ENCODE peak calls at places on chromosomes 3 and 15, in eight cellular contexts. X is ovary; Y is GM06990; F is colonic mucosa; C is fibroblast of pulmonary artery; I is epithelial cell of proximal tubule; H is activated CD8-positive, alpha-beta T cell treated with anti-CD3 and anti-CD28 coated beads for 36 hours; G is cardiac muscle cell. R is an unnamed sample.

GRCh38 chr3:50139718-50140423 is 15.3 kb upstream of the SEMA3F start:
- DNase-seq in C (no peak), H (no peak), I (no peak), G (no peak), F (no peak), X (no peak), Y (no peak), R (no peak)

GRCh38 chr15:80923668-80924067 is 66.0 kb downstream of the MESD start:
- DNase-seq in I (no peak), F (no peak), C (no peak), G (no peak), Y (no peak), H (no peak), X (no peak), R (no peak)

GRCh38 chr15:72970965-72971746 is 81.1 kb upstream of the NEO1 start:
- DNase-seq in X (no peak), I (no peak), G (peak; percentile 63), C (peak; percentile 21), H (no peak), F (no peak), Y (no peak), R (no peak)

GRCh38 chr3:10977864-10978510 is 14.6 kb upstream of the SLC6A1 start:
- DNase-seq in H (no peak), I (no peak), G (peak; percentile 4), X (no peak), C (no peak), F (no peak), Y (no peak), R (no peak)

GRCh38 chr3:98594630-98594961 is 1.2 kb upstream of the CPOX start:
- DNase-seq in F (no peak), H (no peak), X (no peak), Y (no peak), G (no peak), C (no peak), I (no peak), R (no peak)

GRCh38 chr3:58281069-58281468 is 25.0 kb upstream of the RPP14 start:
- DNase-seq in F (peak; percentile 12), I (no peak), H (no peak), C (no peak), G (no peak), X (no peak), Y (no peak), R (no peak)

GRCh38 chr3:51386852-51387229 is 1.8 kb downstream of the MANF start:
- DNase-seq in F (no peak), I (no peak), Y (no peak), H (no peak), G (no peak), X (no peak), C (no peak), R (no peak)

GRCh38 chr3:30305021-30305420 is 301.4 kb upstream of the TGFBR2 start:
- DNase-seq in Y (no peak), C (no peak), F (no peak), I (no peak), G (no peak), X (no peak), H (no peak), R (no peak)

GRCh38 chr3:98903099-98903498 is 1.6 kb upstream of the DCBLD2 start:
- DNase-seq in G (no peak), C (no peak), Y (no peak), F (no peak), H (no peak), I (peak; percentile 52), X (no peak), R (no peak)

GRCh38 chr3:40377822-40378221 is 9.2 kb upstream of the ENTPD3 start:
- DNase-seq in H (no peak), I (no peak), C (no peak), Y (no peak), X (no peak), G (no peak), F (no peak), R (no peak)

GRCh38 chr3:179825527-179826246 is 172.8 kb downstream of the USP13 start:
- DNase-seq in G (no peak), C (no peak), I (no peak), Y (no peak), H (no peak), X (no peak), F (no peak), R (no peak)

GRCh38 chr3:192409203-192409837 is 318.0 kb downstream of the FGF12 start:
- DNase-seq in G (peak; percentile 44), X (no peak), F (no peak), C (peak; percentile 16), I (no peak), H (no peak), Y (no peak), R (no peak)

GRCh38 chr15:43230640-43231115 is 9.9 kb upstream of the EPB42 start:
- DNase-seq in F (no peak), G (peak; percentile 44), I (no peak), Y (no peak), H (no peak), C (no peak), X (no peak), R (no peak)

GRCh38 chr3:67819447-67819846 is 165.0 kb upstream of the SUCLG2 start:
- DNase-seq in C (no peak), H (peak; percentile 9), F (no peak), G (no peak), I (no peak), Y (no peak), X (no peak), R (no peak)

GRCh38 chr3:16069149-16069922 is 105.1 kb upstream of the GALNT15 start:
- DNase-seq in Y (no peak), H (no peak), X (no peak), I (peak; percentile 56), G (peak; percentile 90), F (no peak), C (peak; percentile 95), R (no peak)

GRCh38 chr15:43125095-43125661 is 8.2 kb upstream of the TMEM62 start:
- DNase-seq in C (no peak), Y (no peak), I (no peak), F (no peak), G (no peak), H (no peak), X (no peak), R (no peak)

GRCh38 chr3:193790086-193790990 is 197.3 kb downstream of the OPA1 start:
- DNase-seq in Y (no peak), C (no peak), F (no peak), X (no peak), G (no peak), H (no peak), I (no peak), R (no peak)

GRCh38 chr3:196270499-196270898 is 17.0 kb downstream of the PCYT1A start:
- DNase-seq in G (no peak), I (no peak), Y (no peak), H (no peak), C (no peak), F (no peak), X (no peak), R (no peak)

GRCh38 chr3:171614318-171614967 is 154.2 kb upstream of the TNIK start:
- DNase-seq in X (peak; percentile 50), G (peak; percentile 59), C (peak; percentile 58), Y (peak; percentile 6), I (peak; percentile 29), H (peak; percentile 14), F (no peak), R (no peak)

GRCh38 chr15:74432968-74433591 is 678 bp downstream of the SEMA7A start:
- DNase-seq in H (peak; percentile 48), X (no peak), F (no peak), C (no peak), G (no peak), I (no peak), Y (no peak), R (no peak)

GRCh38 chr3:134449277-134449676 is 36.5 kb downstream of the ANAPC13 start:
- DNase-seq in G (peak; percentile 69), Y (no peak), F (peak; percentile 44), C (peak; percentile 68), I (no peak), H (peak; percentile 12), X (peak; percentile 38), R (no peak)
- TF ChIP-seq CTCF in G (peak; percentile 67), Y (peak; percentile 41), F (peak; percentile 31), C (peak; percentile 64), I (peak; percentile 77), H (no peak), X (peak; percentile 29), R (peak; percentile 58)

DNA sequence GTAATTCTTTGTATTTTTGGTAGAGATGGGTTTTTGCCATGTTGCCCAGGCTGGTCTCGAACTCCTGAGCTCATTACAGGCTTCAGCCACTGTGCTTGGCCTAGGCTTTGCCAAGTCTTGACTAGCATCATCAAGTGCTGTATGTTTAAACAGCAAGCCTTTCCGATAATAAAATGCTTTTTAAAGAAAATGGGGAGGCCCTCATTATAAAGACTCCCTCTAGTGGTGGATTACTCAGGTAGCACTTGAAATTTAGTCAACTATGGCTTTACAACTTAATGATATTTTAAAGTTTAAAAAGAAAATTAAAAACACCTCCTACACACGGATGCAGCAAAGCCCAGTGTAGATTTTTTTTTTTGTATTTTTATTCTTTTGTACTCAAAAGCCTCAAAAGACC is 213.6 kb downstream of the GAP43 start:
- DNase-seq in G (peak; percentile 47), I (no peak), Y (no peak), H (no peak), C (peak; percentile 49), X (no peak), F (no peak), R (peak; percentile 19)
- TF ChIP-seq CTCF in G (peak; percentile 77), I (peak; percentile 75), Y (peak; percentile 67), H (peak; percentile 56), C (peak; percentile 71), X (no peak), F (peak; percentile 48), R (peak; percentile 55)

DNA sequence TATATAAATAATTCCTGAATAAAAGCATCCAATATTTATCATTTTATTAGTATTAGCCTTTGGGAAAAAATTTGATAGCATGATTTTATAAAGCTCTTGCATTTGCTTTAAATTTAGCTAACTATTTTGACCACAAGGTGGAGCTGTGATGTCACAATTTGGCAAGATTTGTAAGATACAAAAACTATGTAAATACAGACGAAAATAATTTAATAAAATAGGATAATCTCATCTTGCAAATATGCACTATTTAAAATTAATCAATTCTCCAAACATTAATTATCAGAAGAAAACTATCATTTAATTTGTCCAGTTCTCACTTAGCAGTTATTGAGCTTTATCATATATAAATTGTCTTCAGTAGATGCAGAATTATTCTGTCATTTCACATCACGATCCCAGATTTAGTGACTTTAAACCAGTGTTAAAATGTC is 95.4 kb downstream of the PLOD2 start:
- DNase-seq in C (peak; percentile 89), Y (peak; percentile 22), I (peak; percentile 22), G (peak; percentile 82), X (peak; percentile 31), H (peak; percentile 23), F (peak; percentile 35), R (peak; percentile 33)
- TF ChIP-seq CTCF in C (peak; percentile 57), Y (peak; percentile 52), I (peak; percentile 70), G (peak; percentile 58), X (peak; percentile 57), H (peak; percentile 82), F (peak; percentile 43), R (peak; percentile 60)

DNA sequence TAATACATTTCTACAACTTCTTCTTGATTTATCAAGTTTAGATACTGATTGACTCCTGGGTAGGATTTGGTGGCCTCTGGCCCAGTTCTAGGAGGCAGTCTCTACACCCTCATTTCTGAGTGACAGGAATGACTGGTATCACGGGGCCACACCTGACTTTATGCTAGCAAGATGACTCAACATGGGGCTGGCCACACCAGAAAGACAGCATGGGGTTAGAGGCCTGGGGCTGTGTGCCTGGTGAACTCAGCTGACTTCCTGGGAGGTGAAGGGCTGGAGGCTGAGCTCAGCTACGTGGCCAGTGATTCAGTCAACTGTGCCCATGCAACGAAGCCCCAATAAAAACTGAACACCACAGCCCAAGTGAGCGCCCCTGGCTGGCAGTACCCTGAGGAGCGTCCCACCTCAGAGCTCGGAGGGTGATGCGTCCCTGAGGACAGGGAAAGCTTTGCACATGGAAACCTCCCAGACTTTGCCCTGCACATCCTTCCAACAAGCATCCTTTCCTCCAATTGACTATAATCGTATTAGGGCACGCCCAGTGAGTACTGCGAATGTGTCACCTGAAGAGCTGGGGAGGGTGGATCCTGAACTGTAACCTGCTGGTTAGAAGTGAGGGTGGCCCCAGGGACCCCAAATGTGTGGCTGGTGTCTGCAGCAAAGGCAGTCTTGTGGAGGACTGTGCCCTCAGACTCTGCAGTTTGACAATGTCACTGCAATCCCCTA is 57.2 kb downstream of the NIPA2 start:
- DNase-seq in C (peak; percentile 10), I (peak; percentile 81), G (no peak), F (peak; percentile 56), X (no peak), Y (no peak), H (peak; percentile 58), R (peak; percentile 23)
- TF ChIP-seq CTCF in C (no peak), I (no peak), G (no peak), F (no peak), X (no peak), Y (no peak), H (no peak), R (no peak)

R was measured in LNCaP clone FGC.